ENCODE peak calls at places on chromosome 15, in seven cellular contexts. U is stimulated activated CD4-positive, alpha-beta T cell treated with anti-CD3 and anti-CD28 coated beads, Interleukin-1b, Interleukin-23, amount 100 ng/mL, for 24 hours; M is midbrain; V is GM04503; H is GDM1; W is foreskin fibroblast; C is T-helper 9 cell. P is an unnamed sample.

GRCh38 chr15:82566690-82567089 is 26.4 kb upstream of the RPS17 start:
- DNase-seq in H (no peak), W (peak; percentile 33), C (no peak), M (no peak), V (no peak), U (no peak), P (no peak)

GRCh38 chr15:68228971-68229385 is 550 bp downstream of the CLN6 start:
- DNase-seq in H (no peak), U (no peak), W (no peak), V (no peak), C (no peak), M (no peak), P (no peak)

GRCh38 chr15:73740152-73741048 is 12.8 kb downstream of the INSYN1 start:
- DNase-seq in H (no peak), M (no peak), C (no peak), V (no peak), W (no peak), U (no peak), P (no peak)

GRCh38 chr15:91948001-91948608 is 94.6 kb downstream of the SLCO3A1 start:
- DNase-seq in M (no peak), C (no peak), V (no peak), W (no peak), H (no peak), U (no peak), P (no peak)

GRCh38 chr15:63484433-63484832 is 20.0 kb upstream of the USP3 start:
- DNase-seq in V (no peak), M (no peak), H (no peak), U (no peak), C (no peak), W (no peak), P (no peak)

GRCh38 chr15:79593119-79593869 is 161.2 kb downstream of the MINAR1 start:
- DNase-seq in H (no peak), W (peak; percentile 11), M (no peak), C (no peak), V (no peak), U (no peak), P (no peak)

GRCh38 chr15:76991048-76991447 is 3.9 kb upstream of the PSTPIP1 start:
- DNase-seq in C (no peak), M (no peak), H (no peak), W (no peak), V (no peak), U (no peak), P (no peak)

GRCh38 chr15:67225336-67225735 is 29.1 kb downstream of the AAGAB start:
- DNase-seq in W (peak; percentile 81), U (no peak), V (peak; percentile 51), H (no peak), C (no peak), M (no peak), P (no peak)

GRCh38 chr15:52076889-52077781 is 35.4 kb downstream of the BCL2L10 start:
- DNase-seq in W (peak; percentile 90), M (no peak), V (peak; percentile 57), H (no peak), U (peak; percentile 10), C (no peak), P (peak; percentile 20)

GRCh38 chr15:87877114-87877810 is 379.3 kb downstream of the NTRK3 start:
- DNase-seq in C (no peak), U (no peak), H (no peak), W (no peak), M (no peak), V (no peak), P (no peak)

P was measured in AML-193.